ENCODE peak calls at places on chromosomes 2 and 18, in five cellular contexts. L, O, J, N and M are unnamed samples. For H3K79me1, the result is how much of the 10 kb centered on the place peaks cover.

GRCh38 chr18:23682045-23682444 is 7.2 kb upstream of the LAMA3 start:
- DNase-seq in J (no peak), L (no peak), O (no peak), N (no peak), M (no peak)

GRCh38 chr2:71630110-71630967 is 177.0 kb downstream of the DYSF start:
- DNase-seq in L (no peak), J (no peak), O (no peak), N (no peak), M (no peak)

GRCh38 chr2:8319219-8319618 is 362.6 kb upstream of the ID2 start:
- DNase-seq in J (no peak), N (no peak), L (peak), O (no peak), M (no peak)

GRCh38 chr2:11539317-11540147 is 5.7 kb downstream of the GREB1 start:
- DNase-seq in N (no peak), L (no peak), O (no peak), J (no peak), M (peak)

GRCh38 chr2:45005261-45006002 is 3.8 kb downstream of the SIX2 start:
- DNase-seq in O (no peak), J (no peak), L (no peak), N (no peak), M (no peak)

GRCh38 chr2:138964413-138964812 is 184.2 kb upstream of the NXPH2 start:
- DNase-seq in N (no peak), L (no peak), J (no peak), O (no peak), M (no peak)

GRCh38 chr2:220036431-220036830 is 409.0 kb downstream of the SLC4A3 start:
- DNase-seq in J (no peak), O (no peak), N (no peak), L (no peak), M (no peak)

GRCh38 chr2:196481323-196481695 is 158.2 kb upstream of the CCDC150 start:
- DNase-seq in N (no peak), O (no peak), J (peak), L (peak), M (no peak)

GRCh38 chr2:70041666-70042065 is 45.6 kb upstream of the PCBP1 start:
- DNase-seq in N (no peak), O (no peak), L (peak), J (peak), M (peak)

GRCh38 chr18:10950876-10951630 is 198.3 kb downstream of the PIEZO2 start:
- DNase-seq in J (no peak), L (no peak), N (no peak), O (no peak), M (no peak)

GRCh38 chr2:163641986-163642385 is 93.8 kb downstream of the FIGN start:
- DNase-seq in O (no peak), J (peak), L (peak), N (no peak), M (no peak)

GRCh38 chr2:78455586-78455985 is 569.9 kb upstream of the REG3G start:
- DNase-seq in L (no peak), J (no peak), N (no peak), O (no peak), M (no peak)

GRCh38 chr2:48569433-48569832 is 39.5 kb downstream of the STON1 start:
- DNase-seq in O (no peak), J (no peak), N (no peak), L (no peak), M (no peak)

GRCh38 chr18:2657788-2658458 is 2.4 kb downstream of the SMCHD1 start:
- DNase-seq in O (no peak), J (peak), N (no peak), L (peak), M (peak)

GRCh38 chr2:9103663-9104277 is 100.3 kb upstream of the MBOAT2 start:
- DNase-seq in J (no peak), L (no peak), O (no peak), N (no peak), M (peak)

GRCh38 chr2:115389898-115390297 is 947.5 kb downstream of the DPP10 start:
- DNase-seq in L (no peak), J (no peak), N (no peak), O (no peak), M (no peak)

GRCh38 chr2:61356261-61356957 is 114.5 kb downstream of the USP34 start:
- DNase-seq in O (no peak), N (no peak), J (peak), L (peak), M (no peak)

GRCh38 chr2:98769784-98770183 is 38.9 kb upstream of the MGAT4A start:
- DNase-seq in L (no peak), J (no peak), N (no peak), O (no peak), M (no peak)

GRCh38 chr2:3741867-3742602 is 38.7 kb downstream of the DCDC2C start:
- DNase-seq in O (peak), L (no peak), N (no peak), J (no peak), M (peak)

GRCh38 chr2:55768991-55769390 is 75.3 kb upstream of the PNPT1 start:
- DNase-seq in J (no peak), L (no peak), N (no peak), O (no peak), M (no peak)

GRCh38 chr2:1787799-1788477 is 43.6 kb upstream of the PXDN start:
- DNase-seq in O (no peak), L (no peak), N (no peak), J (no peak), M (no peak)

GRCh38 chr2:75586971-75587370 is 26.2 kb upstream of the EVA1A start:
- DNase-seq in O (no peak), N (no peak), J (no peak), L (no peak), M (no peak)

GRCh38 chr2:239731998-239732665 is 293.0 kb downstream of the NDUFA10 start:
- DNase-seq in J (no peak), O (no peak), N (no peak), L (no peak), M (no peak)

GRCh38 chr18:48959921-48960920 is 9.5 kb upstream of the SMAD7 start:
- DNase-seq in L (peak), O (peak), J (peak), N (no peak), M (peak)

GRCh38 chr2:225668606-225669266 is 269.2 kb downstream of the NYAP2 start:
- DNase-seq in J (peak), L (peak), N (no peak), O (peak), M (peak)

GRCh38 chr2:19743641-19744040 is 158.1 kb downstream of the TTC32 start:
- DNase-seq in N (no peak), J (no peak), L (no peak), O (no peak), M (no peak)

GRCh38 chr2:66582975-66583842 is 148.3 kb downstream of the MEIS1 start:
- DNase-seq in L (peak), O (peak), N (no peak), J (no peak), M (peak)

GRCh38 chr2:222146488-222146887 is 152.3 kb downstream of the PAX3 start:
- DNase-seq in O (no peak), N (no peak), J (no peak), L (no peak), M (no peak)

GRCh38 chr2:6787376-6787775 is 78.3 kb downstream of the CMPK2 start:
- DNase-seq in O (no peak), L (no peak), N (no peak), J (no peak), M (no peak)

GRCh38 chr2:14861201-14861600 is 228.7 kb downstream of the LRATD1 start:
- DNase-seq in N (no peak), L (no peak), O (no peak), J (no peak), M (no peak)

GRCh38 chr2:3956892-3957291 is 253.5 kb downstream of the DCDC2C start:
- DNase-seq in L (no peak), O (no peak), N (no peak), J (no peak), M (no peak)

GRCh38 chr2:21418456-21418855 is 294.7 kb downstream of the TDRD15 start:
- DNase-seq in L (peak), J (no peak), O (no peak), N (no peak), M (no peak)

GRCh38 chr2:27307545-27308358 is 493 bp downstream of the UCN start:
- DNase-seq in O (no peak), L (no peak), N (no peak), J (no peak), M (peak)

GRCh38 chr2:128300151-128300550 is 18.5 kb downstream of the HS6ST1 start:
- DNase-seq in L (no peak), J (no peak), N (no peak), O (no peak), M (no peak)
- H3K79me1 ChIP-seq in L (half or more), J (under half), N (under half), O (under half), M (half or more)

GRCh38 chr2:126678278-126679073 is 22.5 kb downstream of the GYPC start:
- DNase-seq in L (no peak), O (no peak), N (no peak), J (no peak), M (no peak)

GRCh38 chr2:126674075-126674744 is 18.3 kb downstream of the GYPC start:
- DNase-seq in J (no peak), L (no peak), N (no peak), O (no peak), M (peak)

GRCh38 chr2:126675637-126676036 is 19.7 kb downstream of the GYPC start:
- DNase-seq in O (no peak), J (no peak), L (no peak), N (no peak), M (no peak)

GRCh38 chr2:126679314-126679713 is 23.4 kb downstream of the GYPC start:
- DNase-seq in O (no peak), N (no peak), L (no peak), J (no peak), M (no peak)

GRCh38 chr2:126676814-126677538 is 21.0 kb downstream of the GYPC start:
- DNase-seq in L (no peak), N (no peak), J (no peak), O (no peak), M (no peak)
- H3K4ac ChIP-seq in L (no peak), N (no peak), J (no peak), O (no peak), M (no peak)

GRCh38 chr2:230346921-230347533 is 20.0 kb downstream of the SP140L start:
- DNase-seq in O (no peak), N (no peak), L (peak), J (no peak), M (no peak)
- H3K79me1 ChIP-seq in O (under half), N (under half), L (under half), J (under half), M (under half)

GRCh38 chr18:9706081-9706935 is 1.8 kb upstream of the RAB31 start:
- DNase-seq in O (no peak), J (peak), N (no peak), L (peak), M (peak)
- H3K4ac ChIP-seq in O (no peak), J (peak), N (no peak), L (peak), M (peak)

GRCh38 chr2:96878796-96879544 is 9.1 kb upstream of the SEMA4C start:
- DNase-seq in J (no peak), N (no peak), O (no peak), L (no peak), M (no peak)

GRCh38 chr2:96878171-96878570 is 8.3 kb upstream of the SEMA4C start:
- DNase-seq in O (no peak), L (no peak), J (no peak), N (no peak), M (no peak)

GRCh38 chr2:96876036-96876810 is 6.3 kb upstream of the SEMA4C start:
- DNase-seq in J (peak), O (peak), L (peak), N (no peak), M (peak)

GRCh38 chr2:96876811-96877437 is 7.0 kb upstream of the SEMA4C start:
- DNase-seq in L (no peak), O (no peak), J (no peak), N (no peak), M (no peak)

DNA sequence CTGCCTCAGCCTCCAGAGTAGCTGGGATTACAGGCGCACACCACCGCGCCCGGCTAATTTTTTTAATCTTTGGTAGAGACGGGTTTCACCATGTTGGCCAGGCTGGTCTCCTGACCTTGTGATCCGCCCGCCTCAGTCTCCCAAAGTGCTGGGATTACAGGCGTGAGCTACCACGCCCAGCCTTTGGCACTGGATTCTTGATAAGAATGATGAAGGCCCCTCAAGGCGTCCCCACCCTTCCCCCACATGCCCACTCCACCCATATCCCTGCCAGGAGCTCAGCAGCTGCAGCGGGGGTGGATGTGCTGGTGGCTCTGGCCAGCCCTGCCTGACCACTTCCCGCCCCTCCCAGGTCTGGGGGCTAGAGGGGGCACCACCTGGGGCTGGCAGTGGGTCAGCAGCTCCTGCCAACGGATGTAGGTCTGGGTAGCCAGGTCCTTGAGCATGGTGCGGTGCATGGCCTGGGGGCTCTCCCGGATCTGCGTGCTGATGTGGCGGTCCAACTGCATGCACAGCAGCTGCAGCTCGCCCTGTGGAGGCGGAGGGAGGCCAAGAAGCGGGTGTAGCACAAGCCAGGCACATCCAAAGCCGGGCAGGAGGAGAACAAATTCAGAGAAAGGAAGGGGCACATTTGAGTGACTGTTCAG is 7.8 kb upstream of the SEMA4C start:
- DNase-seq in O (no peak), J (no peak), N (no peak), L (no peak), M (no peak)
- H3K79me1 ChIP-seq in O (under half), J (under half), N (under half), L (under half), M (under half)

DNA sequence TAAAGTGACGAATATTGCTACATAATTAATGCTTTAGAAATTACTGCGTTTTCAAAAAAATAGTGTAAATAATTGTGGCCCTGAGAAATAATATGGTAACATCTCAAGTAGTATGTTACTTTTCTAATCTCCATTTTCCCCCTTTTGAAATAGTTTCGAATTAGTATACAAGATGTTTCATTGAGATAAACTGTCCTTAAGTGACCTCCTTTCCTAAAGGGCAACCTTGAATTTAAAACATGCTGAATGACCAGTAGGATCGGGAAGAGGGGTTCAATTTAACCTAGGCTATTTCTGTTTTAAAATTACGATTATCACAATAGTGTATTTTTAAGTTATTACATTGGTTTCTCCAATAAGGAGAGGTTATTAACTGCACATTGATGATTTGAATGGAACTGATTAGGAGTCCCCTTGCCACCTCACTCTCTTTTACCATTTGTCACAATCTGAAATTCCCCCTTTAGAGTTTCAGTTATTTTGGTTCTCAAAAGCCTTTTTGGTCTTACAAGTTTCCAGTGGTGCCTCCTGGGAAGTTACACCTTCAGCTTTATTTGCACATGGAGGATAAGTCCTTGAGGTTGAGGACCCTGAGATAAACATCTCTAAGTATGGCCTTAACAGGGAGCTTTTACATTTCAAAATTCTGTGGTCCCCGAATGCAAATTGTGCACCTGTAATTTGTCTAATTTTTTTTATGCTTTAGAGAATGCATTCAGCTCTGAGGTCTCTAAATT is 2.3 kb downstream of the ACTR3 start:
- DNase-seq in J (no peak), N (no peak), L (no peak), O (no peak), M (peak)
- H3K4ac ChIP-seq in J (no peak), N (no peak), L (peak), O (no peak), M (no peak)

GRCh38 chr2:148416248-148416647 is 228.3 kb upstream of the EPC2 start:
- DNase-seq in L (no peak), N (no peak), O (no peak), J (no peak), M (no peak)

GRCh38 chr2:148410899-148411298 is 233.7 kb upstream of the EPC2 start:
- DNase-seq in L (no peak), N (no peak), J (no peak), O (no peak), M (no peak)
- H3K79me1 ChIP-seq in L (under half), N (under half), J (under half), O (under half), M (under half)